ENCODE peak calls at places on chromosomes 7 and 10, in seven cellular contexts. C is PC-3, D is epithelial cell of esophagus, Q is GM12865, Z is neural crest cell, P is heart right ventricle, G is nephron progenitor cell. T is an unnamed sample.

GRCh38 chr7:37083311-37084096 is 359.2 kb upstream of the AOAH start:
- DNase-seq in D (no peak), P (peak), Z (no peak), G (no peak), Q (no peak), C (no peak), T (no peak)

GRCh38 chr10:114868801-114869200 is 47.2 kb downstream of the FHIP2A start:
- DNase-seq in Z (no peak), G (no peak), D (peak), C (peak), P (no peak), Q (no peak), T (no peak)

GRCh38 chr7:41698726-41699125 is 4.2 kb downstream of the INHBA start:
- DNase-seq in Q (no peak), Z (no peak), C (peak), D (peak), P (no peak), G (no peak), T (no peak)

GRCh38 chr7:132996581-132997242 is 85.2 kb downstream of the CHCHD3 start:
- DNase-seq in Z (no peak), D (no peak), C (no peak), Q (no peak), P (no peak), G (peak), T (no peak)

GRCh38 chr10:110629680-110630191 is 14.4 kb upstream of the RBM20 start:
- DNase-seq in Q (no peak), Z (no peak), P (no peak), G (no peak), D (peak), C (peak), T (no peak)

GRCh38 chr10:77873558-77874380 is 52.8 kb downstream of the DLG5 start:
- DNase-seq in G (no peak), P (no peak), Q (peak), Z (no peak), D (peak), C (peak), T (no peak)

GRCh38 chr7:70669859-70670258 is 462.1 kb upstream of the GALNT17 start:
- DNase-seq in P (no peak), G (no peak), C (no peak), Q (no peak), Z (no peak), D (no peak), T (no peak)

GRCh38 chr10:36712695-36713094 is 412.7 kb upstream of the ANKRD30A start:
- DNase-seq in D (no peak), G (no peak), Z (no peak), C (peak), P (no peak), Q (no peak), T (no peak)

GRCh38 chr10:33195608-33196376 is 138.7 kb downstream of the NRP1 start:
- DNase-seq in Q (no peak), D (no peak), Z (no peak), P (no peak), C (no peak), G (no peak), T (no peak)

GRCh38 chr10:128027822-128028507 is 98.3 kb downstream of the MKI67 start:
- DNase-seq in G (no peak), P (no peak), Z (no peak), D (no peak), Q (no peak), C (no peak), T (no peak)

GRCh38 chr7:4383584-4383983 is 298.5 kb upstream of the FOXK1 start:
- DNase-seq in Z (no peak), Q (no peak), D (no peak), G (no peak), P (no peak), C (no peak), T (no peak)

GRCh38 chr7:70349819-70350218 is 751.5 kb downstream of the AUTS2 start:
- DNase-seq in Z (no peak), C (no peak), Q (no peak), G (no peak), D (no peak), P (no peak), T (no peak)

GRCh38 chr7:157176771-157177170 is 38.0 kb downstream of the UBE3C start:
- DNase-seq in Z (no peak), D (no peak), G (no peak), P (no peak), C (peak), Q (no peak), T (no peak)

GRCh38 chr10:89384474-89385324 is 6.8 kb downstream of the IFIT1B start:
- DNase-seq in P (no peak), Z (no peak), G (no peak), D (no peak), C (no peak), Q (no peak), T (no peak)

GRCh38 chr7:5225616-5226290 is 35.7 kb downstream of the WIPI2 start:
- DNase-seq in C (no peak), Z (no peak), D (no peak), Q (no peak), P (no peak), G (no peak), T (no peak)

GRCh38 chr10:110214380-110214826 is 7.0 kb downstream of the MXI1 start:
- DNase-seq in P (no peak), Z (no peak), D (no peak), G (no peak), Q (peak), C (no peak), T (no peak)

GRCh38 chr7:78095549-78095948 is 297.0 kb downstream of the PHTF2 start:
- DNase-seq in P (no peak), Q (no peak), G (no peak), D (peak), C (no peak), Z (no peak), T (no peak)
- TF ChIP-seq CTCF in P (no peak), Q (no peak), G (no peak), D (no peak), C (no peak), Z (no peak), T (no peak)

DNA sequence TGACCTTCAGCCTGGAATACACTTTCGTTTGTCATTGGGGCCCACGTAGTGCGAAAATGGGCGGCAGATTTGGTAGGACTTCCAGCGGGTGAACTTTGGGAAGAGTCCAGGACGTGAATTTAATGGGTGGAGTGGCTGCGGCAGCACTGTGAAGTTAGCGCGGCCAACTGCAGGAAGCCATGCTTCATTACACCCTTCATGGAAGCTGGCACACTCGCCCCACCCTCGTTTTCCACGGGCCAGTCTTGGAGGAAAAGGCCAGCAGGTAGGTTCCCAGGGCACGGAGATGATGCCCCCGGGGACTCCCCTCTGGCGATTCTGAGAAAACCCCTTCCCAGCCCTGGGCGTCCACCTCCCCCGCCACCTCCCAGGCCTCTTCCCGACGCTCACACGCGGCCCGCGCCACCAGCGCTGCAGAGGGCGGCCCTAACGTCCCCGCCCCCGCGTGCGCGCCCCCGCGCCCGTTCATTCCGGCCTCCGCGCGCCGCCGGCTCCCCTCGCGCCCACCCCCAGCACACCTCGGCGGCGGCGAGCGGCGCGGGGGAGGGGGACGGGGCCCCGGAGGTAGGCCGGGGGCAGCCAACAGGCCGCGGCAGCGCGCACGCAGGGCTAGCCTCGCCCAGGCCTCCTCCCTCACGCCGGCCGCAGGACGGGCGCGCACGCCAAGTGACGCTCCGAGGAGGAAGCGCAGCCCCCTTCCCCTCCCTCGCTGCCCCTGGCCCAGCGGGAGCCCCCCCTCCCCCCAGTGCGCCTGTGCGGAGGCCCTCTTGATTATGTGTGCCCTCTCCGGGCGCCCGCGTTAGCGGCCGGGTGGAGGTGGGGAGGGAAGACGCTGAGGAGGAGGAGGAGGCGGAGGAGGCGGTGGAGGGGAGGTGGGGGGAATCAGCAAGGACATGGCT is at the start of gene MLLT10:
- DNase-seq in C (peak), G (peak), Z (peak), Q (peak), P (peak), D (peak), T (peak)
- TF ChIP-seq CTCF in C (no peak), G (no peak), Z (peak), Q (no peak), P (peak), D (peak), T (peak)

DNA sequence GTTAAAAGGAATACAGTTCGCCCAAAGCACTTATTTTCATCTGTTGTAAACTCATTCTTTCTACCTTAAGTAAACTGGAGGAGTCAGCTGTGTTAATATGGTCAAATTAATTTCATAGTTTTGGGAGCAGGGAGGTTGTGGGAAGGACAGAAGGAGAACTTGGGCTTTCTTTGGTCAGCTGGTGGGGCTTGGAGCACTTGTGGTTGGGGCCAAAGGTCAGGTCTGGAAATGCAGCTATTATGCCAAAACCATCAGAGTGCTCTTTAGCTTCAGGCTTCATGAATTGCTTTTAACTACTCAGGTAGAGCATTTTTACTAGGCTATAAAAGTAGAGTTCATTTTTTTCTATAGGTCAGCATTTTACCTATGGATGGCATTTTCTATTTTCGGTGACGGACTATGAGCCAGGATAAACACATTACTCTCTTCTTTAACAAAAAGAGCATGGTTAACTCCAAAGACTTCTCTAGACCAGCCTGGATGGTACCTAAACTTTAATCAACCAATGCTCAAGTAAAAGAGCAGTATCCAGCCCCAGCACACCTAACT is 30.0 kb downstream of the STEAP4 start:
- DNase-seq in D (no peak), P (no peak), Q (no peak), C (peak), Z (no peak), G (no peak), T (no peak)
- TF ChIP-seq CTCF in D (no peak), P (no peak), Q (no peak), C (no peak), Z (no peak), G (no peak), T (no peak)

DNA sequence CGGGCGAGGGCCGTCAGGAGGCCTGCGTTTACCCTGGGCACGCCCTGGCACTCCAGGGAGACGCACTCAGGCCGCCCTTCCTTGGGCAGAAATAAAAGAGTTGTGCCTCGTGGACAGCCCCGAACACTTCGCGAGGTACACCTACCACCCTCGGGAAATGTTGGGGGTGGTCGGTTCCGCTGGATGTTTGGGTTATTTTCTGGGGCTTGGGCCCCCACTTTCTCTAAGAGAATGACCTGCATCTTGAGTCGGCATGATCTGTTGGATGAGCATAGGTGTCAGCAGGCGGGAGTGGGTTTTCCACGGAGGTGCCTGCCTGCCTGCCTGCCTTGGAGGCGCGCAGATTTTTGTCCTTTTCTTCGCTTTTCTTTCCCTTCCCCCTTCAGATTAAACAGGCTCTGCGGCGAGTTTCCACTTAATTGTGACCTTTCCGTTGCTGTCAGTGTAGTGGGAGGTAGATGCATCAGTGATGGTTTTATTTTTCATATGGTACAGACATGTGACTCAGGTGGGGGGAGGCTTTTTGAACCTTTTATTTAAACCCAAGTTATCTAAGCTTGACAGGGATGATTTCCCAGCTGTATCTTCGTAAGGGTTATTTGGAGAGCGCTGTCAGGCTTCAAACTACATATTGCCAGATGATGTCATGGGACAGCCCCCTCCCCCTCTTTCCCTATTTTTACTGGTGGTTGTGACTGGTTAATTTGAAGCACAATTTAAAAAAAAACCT is 659 bp downstream of the HECTD2 start:
- DNase-seq in D (peak), G (no peak), Z (no peak), Q (peak), P (peak), C (peak), T (peak)
- TF ChIP-seq CTCF in D (no peak), G (no peak), Z (peak), Q (no peak), P (peak), C (peak), T (no peak)

GRCh38 chr7:49166441-49166840 is 242.1 kb downstream of the CDC14C start:
- DNase-seq in Q (peak), Z (no peak), P (no peak), D (peak), C (peak), G (no peak), T (no peak)
- TF ChIP-seq CTCF in Q (no peak), Z (peak), P (peak), D (no peak), C (peak), G (no peak), T (peak)

GRCh38 chr7:148854975-148855374 is 29.1 kb downstream of the EZH2 start:
- DNase-seq in Q (no peak), Z (no peak), C (no peak), P (no peak), D (no peak), G (no peak), T (no peak)

GRCh38 chr7:148852272-148852671 is 31.8 kb downstream of the EZH2 start:
- DNase-seq in P (no peak), Z (no peak), G (no peak), Q (no peak), D (no peak), C (no peak), T (no peak)

GRCh38 chr7:148858489-148858888 is 25.6 kb downstream of the EZH2 start:
- DNase-seq in G (no peak), Z (no peak), P (no peak), D (no peak), Q (no peak), C (no peak), T (no peak)

GRCh38 chr7:148856035-148856881 is 27.8 kb downstream of the EZH2 start:
- DNase-seq in Z (peak), D (peak), C (peak), G (peak), Q (peak), P (peak), T (peak)

GRCh38 chr7:148856891-148857290 is 27.2 kb downstream of the EZH2 start:
- DNase-seq in Z (no peak), C (no peak), P (no peak), Q (peak), D (no peak), G (no peak), T (no peak)
- TF ChIP-seq CTCF in Z (no peak), C (no peak), P (no peak), Q (no peak), D (no peak), G (no peak), T (no peak)

GRCh38 chr10:112678581-112678980 is 231.6 kb downstream of the VTI1A start:
- DNase-seq in Q (no peak), G (no peak), Z (peak), P (no peak), D (no peak), C (no peak), T (no peak)
- TF ChIP-seq CTCF in Q (no peak), G (no peak), Z (no peak), P (no peak), D (no peak), C (no peak), T (no peak)

GRCh38 chr10:99487125-99487524 is 45.6 kb upstream of the NKX2-3 start:
- DNase-seq in G (no peak), D (no peak), C (no peak), Q (no peak), Z (no peak), P (no peak), T (no peak)

GRCh38 chr10:99484626-99485581 is 47.8 kb upstream of the NKX2-3 start:
- DNase-seq in P (no peak), G (no peak), D (peak), Q (no peak), C (peak), Z (no peak), T (no peak)
- TF ChIP-seq CTCF in P (no peak), G (no peak), D (peak), Q (no peak), C (peak), Z (no peak), T (no peak)

T was measured in glutamatergic neuron.